ENCODE peak calls at places on chromosomes 11 and 22, in four cellular contexts. D, U, P and X are unnamed samples.

GRCh38 chr11:46119352-46120216 is 1.7 kb downstream of the PHF21A start:
- DNase-seq in D (peak; percentile 74), U (no peak), P (peak; percentile 77), X (peak; percentile 80)

GRCh38 chr11:71248251-71248570 is 4.2 kb downstream of the SHANK2 start:
- DNase-seq in D (no peak), U (no peak), P (no peak), X (no peak)

GRCh38 chr11:125348704-125349635 is 147.1 kb downstream of the FEZ1 start:
- DNase-seq in D (peak; percentile 31), U (no peak), P (peak; percentile 67), X (no peak)

GRCh38 chr22:23376256-23376655 is 195.9 kb downstream of the BCR start:
- DNase-seq in D (peak; percentile 50), U (peak; percentile 33), P (peak; percentile 16), X (no peak)

GRCh38 chr11:129722529-129722928 is 93.1 kb upstream of the TMEM45B start:
- DNase-seq in D (no peak), U (no peak), P (no peak), X (no peak)

GRCh38 chr11:17350455-17351170 is 987 bp upstream of the NCR3LG1 start:
- DNase-seq in D (no peak), U (no peak), P (no peak), X (no peak)

GRCh38 chr11:43756575-43756974 is 76.0 kb downstream of the HSD17B12 start:
- DNase-seq in D (no peak), U (no peak), P (no peak), X (no peak)

GRCh38 chr11:131980878-131981668 is 610.7 kb downstream of the NTM start:
- DNase-seq in D (no peak), U (no peak), P (no peak), X (no peak)

DNA sequence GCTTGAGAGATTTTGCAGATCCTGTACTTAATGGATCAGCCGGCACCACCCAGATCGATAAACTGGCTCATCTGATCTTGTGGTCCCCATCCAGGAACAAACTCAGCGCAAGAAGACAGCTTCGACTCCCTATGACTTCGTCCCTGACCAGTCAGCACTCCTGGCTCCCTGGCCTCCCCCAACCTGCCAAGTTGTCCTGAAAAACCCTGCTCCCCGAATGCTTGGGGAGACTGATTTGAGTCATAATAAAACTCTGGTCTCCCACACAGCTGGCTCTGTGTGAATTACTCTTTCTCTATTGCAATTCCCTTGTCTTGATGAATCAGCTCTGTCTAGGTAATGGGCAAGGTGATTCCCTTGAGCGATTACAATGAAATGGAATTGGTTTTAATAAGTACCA is 29.5 kb downstream of the OR2AG2 start:
- DNase-seq in D (no peak), U (no peak), P (no peak), X (no peak)
- H3K4me3 ChIP-seq in D (no peak overlapping the region), U (no peak overlapping the region), P (no peak overlapping the region), X (peak overlapping the region; percentile 99)

GRCh38 chr11:73929388-73929787 is 21.4 kb upstream of the DNAJB13 start:
- DNase-seq in D (no peak), U (no peak), P (no peak), X (no peak)

GRCh38 chr11:73931951-73932350 is 18.9 kb upstream of the DNAJB13 start:
- DNase-seq in D (no peak), U (no peak), P (no peak), X (no peak)

GRCh38 chr11:73931039-73931645 is 19.7 kb upstream of the DNAJB13 start:
- DNase-seq in D (peak; percentile 74), U (peak; percentile 79), P (peak; percentile 80), X (peak; percentile 16)
- H3K36me3 ChIP-seq in D (peaks cover 46% of the 10 kb centered on the region), U (no peaks in the 10 kb centered on the region), P (no peaks in the 10 kb centered on the region), X (peaks cover 40% of the 10 kb centered on the region)

DNA sequence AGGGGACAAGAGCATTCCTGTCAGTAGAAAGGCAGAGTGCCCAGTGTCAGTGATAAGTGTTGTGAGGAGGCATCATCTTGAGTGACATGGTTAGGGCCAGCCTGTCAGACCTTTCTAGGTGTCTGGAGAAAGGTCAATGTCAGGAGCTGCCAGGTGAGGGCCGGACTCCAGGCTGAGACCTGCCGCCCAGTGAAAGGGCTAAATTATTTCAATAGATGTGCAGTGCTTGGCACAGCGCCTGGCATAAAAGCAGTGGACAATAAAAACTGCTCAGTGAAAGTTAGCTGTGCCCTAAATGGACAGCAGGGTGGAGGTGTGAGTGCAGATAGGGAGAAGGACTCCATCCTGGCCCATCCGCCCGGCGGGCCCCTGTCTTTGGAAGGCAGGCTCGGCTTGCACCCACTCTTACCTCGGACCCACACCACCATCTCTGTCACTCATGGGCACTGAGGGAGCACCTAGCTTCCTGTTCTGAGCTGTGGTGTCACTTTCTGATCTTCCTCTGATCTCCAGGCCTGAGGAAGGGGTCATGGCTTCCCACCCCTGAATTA is 23.5 kb upstream of the WNT11 start:
- DNase-seq in D (no peak), U (no peak), P (no peak), X (no peak)
- H3K4me1 ChIP-seq in D (peaks cover 31% of the 10 kb centered on the region), U (peaks cover 13% of the 10 kb centered on the region), P (no peaks in the 10 kb centered on the region), X (peaks cover 35% of the 10 kb centered on the region)

GRCh38 chr11:109423114-109423859 is 1.3 kb downstream of the C11orf87 start:
- DNase-seq in D (no peak), U (no peak), P (peak; percentile 13), X (no peak)

GRCh38 chr11:109424893-109425292 is 2.9 kb downstream of the C11orf87 start:
- DNase-seq in D (peak; percentile 2), U (no peak), P (peak; percentile 47), X (no peak)

GRCh38 chr11:109422755-109423113 is 744 bp downstream of the C11orf87 start:
- DNase-seq in D (no peak), U (no peak), P (no peak), X (no peak)

GRCh38 chr11:109423860-109424190 is 1.8 kb downstream of the C11orf87 start:
- DNase-seq in D (no peak), U (no peak), P (no peak), X (no peak)

GRCh38 chr11:109421981-109422590 is at the start of gene C11orf87:
- DNase-seq in D (no peak), U (no peak), P (peak; percentile 16), X (no peak)
- H3K4me3 ChIP-seq in D (no peak within 1 kb of the TSS), U (no peak within 1 kb of the TSS), P (peak within 1 kb of the TSS; percentile 10), X (no peak within 1 kb of the TSS)

DNA sequence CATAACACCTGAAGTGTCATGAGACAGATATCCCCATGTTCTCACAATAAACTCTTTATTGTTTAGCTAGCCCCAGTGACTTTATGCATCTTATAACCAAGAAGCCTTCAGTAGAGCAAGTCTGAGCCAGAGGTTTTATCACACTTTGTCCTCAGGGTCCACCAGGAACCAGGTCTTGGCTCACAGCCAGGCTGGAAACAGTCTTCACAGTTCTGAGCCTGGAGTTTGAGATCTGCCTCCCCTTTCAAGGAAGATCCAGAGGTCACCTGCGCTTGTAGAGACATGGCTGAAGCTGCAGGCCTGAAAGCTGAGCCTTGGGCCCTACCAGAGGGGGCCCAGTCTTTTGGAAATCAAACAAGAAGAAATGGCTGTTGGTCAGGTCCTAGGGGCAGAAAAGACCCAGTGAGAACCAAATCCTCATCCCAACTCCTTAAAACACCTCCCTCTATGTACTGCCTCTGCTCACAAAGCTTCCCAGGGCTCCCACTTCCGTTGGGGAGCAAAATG is 3.5 kb downstream of the RRP8 start:
- DNase-seq in D (no peak), U (no peak), P (no peak), X (no peak)
- H3K36me3 ChIP-seq in D (peaks cover 68% of the 10 kb centered on the region), U (peaks cover 41% of the 10 kb centered on the region), P (no peaks in the 10 kb centered on the region), X (peaks cover 57% of the 10 kb centered on the region)